ENCODE peak calls at places on chromosomes 16 and 17, in nine cellular contexts. V is psoas muscle; O is prostate gland; X is effector memory CD4-positive, alpha-beta T cell; L is A549; Y is HCT116; P is MM.1S; W is pancreas; M is neuronal stem cell. B is an unnamed sample.

GRCh38 chr16:87203060-87203656 is 114.0 kb downstream of the C16orf95 start:
- DNase-seq in V (peak; percentile 60), O (no peak), X (no peak), L (peak; percentile 91), Y (peak; percentile 85), P (peak; percentile 49), W (no peak), M (peak; percentile 64), B (peak; percentile 76)

GRCh38 chr17:4785311-4786110 is 653 bp downstream of the VMO1 start:
- DNase-seq in V (peak; percentile 51), O (no peak), X (no peak), L (no peak), Y (no peak), P (no peak), W (no peak), M (no peak), B (no peak)

GRCh38 chr17:73632513-73632912 is 11.7 kb downstream of the SDK2 start:
- DNase-seq in V (no peak), O (no peak), X (no peak), L (no peak), Y (no peak), P (no peak), W (no peak), M (no peak), B (no peak)

GRCh38 chr16:53224932-53225533 is 170.2 kb downstream of the CHD9 start:
- DNase-seq in V (no peak), O (no peak), X (no peak), L (no peak), Y (no peak), P (peak; percentile 19), W (no peak), M (no peak), B (no peak)

GRCh38 chr16:28090646-28091377 is 27.3 kb upstream of the GSG1L start:
- DNase-seq in V (no peak), O (no peak), X (no peak), L (no peak), Y (no peak), P (no peak), W (no peak), M (no peak), B (peak; percentile 23)

GRCh38 chr17:57862990-57863667 is 13.3 kb upstream of the MRPS23 start:
- DNase-seq in V (no peak), O (no peak), X (no peak), L (no peak), Y (no peak), P (no peak), W (no peak), M (no peak), B (no peak)

GRCh38 chr16:46845952-46846351 is 15.0 kb upstream of the C16orf87 start:
- DNase-seq in V (no peak), O (no peak), X (no peak), L (no peak), Y (no peak), P (no peak), W (no peak), M (no peak), B (no peak)

GRCh38 chr17:74532115-74532514 is 840 bp upstream of the CD300LB start:
- DNase-seq in V (no peak), O (no peak), X (no peak), L (no peak), Y (no peak), P (peak; percentile 34), W (no peak), M (no peak), B (no peak)

GRCh38 chr17:416293-417206 is 63.9 kb upstream of the RPH3AL start:
- DNase-seq in V (no peak), O (no peak), X (no peak), L (no peak), Y (no peak), P (peak; percentile 49), W (no peak), M (no peak), B (no peak)

GRCh38 chr17:48022906-48023305 is 14.7 kb downstream of the COPZ2 start:
- DNase-seq in V (no peak), O (no peak), X (no peak), L (no peak), Y (no peak), P (no peak), W (no peak), M (no peak), B (no peak)

GRCh38 chr16:67930678-67931211 is 917 bp downstream of the CTRL start:
- DNase-seq in V (peak; percentile 54), O (no peak), X (no peak), L (no peak), Y (no peak), P (no peak), W (peak; percentile 51), M (no peak), B (no peak)

GRCh38 chr17:78818932-78819331 is 21.7 kb downstream of the USP36 start:
- DNase-seq in V (peak; percentile 30), O (no peak), X (peak; percentile 60), L (no peak), Y (no peak), P (no peak), W (no peak), M (no peak), B (no peak)

GRCh38 chr17:35460354-35460851 is 11.8 kb upstream of the SLFN13 start:
- DNase-seq in V (peak; percentile 55), O (peak; percentile 39), X (peak; percentile 64), L (peak; percentile 41), Y (peak; percentile 15), P (peak; percentile 95), W (peak; percentile 68), M (peak; percentile 50), B (no peak)

GRCh38 chr17:40910441-40910841 is 25.4 kb upstream of the KRT20 start:
- DNase-seq in V (no peak), O (peak; percentile 48), X (no peak), L (no peak), Y (no peak), P (peak; percentile 18), W (no peak), M (no peak), B (peak; percentile 77)

GRCh38 chr16:77767211-77767610 is 21.2 kb upstream of the VAT1L start:
- DNase-seq in V (no peak), O (no peak), X (no peak), L (no peak), Y (no peak), P (no peak), W (no peak), M (no peak), B (peak; percentile 32)

GRCh38 chr17:41802961-41803682 is 8.6 kb downstream of the P3H4 start:
- DNase-seq in V (no peak), O (no peak), X (no peak), L (no peak), Y (no peak), P (no peak), W (no peak), M (no peak), B (no peak)

GRCh38 chr17:14833201-14833773 is 431.8 kb downstream of the PMP22 start:
- DNase-seq in V (no peak), O (no peak), X (no peak), L (no peak), Y (no peak), P (no peak), W (no peak), M (no peak), B (peak; percentile 7)

GRCh38 chr17:27558842-27559505 is 72.0 kb upstream of the LGALS9 start:
- DNase-seq in V (no peak), O (no peak), X (no peak), L (no peak), Y (no peak), P (no peak), W (no peak), M (no peak), B (no peak)

GRCh38 chr17:60602385-60602742 is 2.4 kb downstream of the PPM1D start:
- DNase-seq in V (no peak), O (no peak), X (no peak), L (no peak), Y (no peak), P (no peak), W (no peak), M (no peak), B (no peak)

GRCh38 chr17:3750926-3751325 is 27.2 kb downstream of the HASPIN start:
- DNase-seq in V (no peak), O (no peak), X (peak; percentile 36), L (no peak), Y (no peak), P (peak; percentile 34), W (no peak), M (no peak), B (no peak)
- H3K4me3 ChIP-seq in V (no peak overlapping the region), O (no peak overlapping the region), X (no peak overlapping the region), L (no peak overlapping the region), Y (no peak overlapping the region), P (no peak overlapping the region), W (no peak overlapping the region), M (no peak overlapping the region), B (no peak overlapping the region)

DNA sequence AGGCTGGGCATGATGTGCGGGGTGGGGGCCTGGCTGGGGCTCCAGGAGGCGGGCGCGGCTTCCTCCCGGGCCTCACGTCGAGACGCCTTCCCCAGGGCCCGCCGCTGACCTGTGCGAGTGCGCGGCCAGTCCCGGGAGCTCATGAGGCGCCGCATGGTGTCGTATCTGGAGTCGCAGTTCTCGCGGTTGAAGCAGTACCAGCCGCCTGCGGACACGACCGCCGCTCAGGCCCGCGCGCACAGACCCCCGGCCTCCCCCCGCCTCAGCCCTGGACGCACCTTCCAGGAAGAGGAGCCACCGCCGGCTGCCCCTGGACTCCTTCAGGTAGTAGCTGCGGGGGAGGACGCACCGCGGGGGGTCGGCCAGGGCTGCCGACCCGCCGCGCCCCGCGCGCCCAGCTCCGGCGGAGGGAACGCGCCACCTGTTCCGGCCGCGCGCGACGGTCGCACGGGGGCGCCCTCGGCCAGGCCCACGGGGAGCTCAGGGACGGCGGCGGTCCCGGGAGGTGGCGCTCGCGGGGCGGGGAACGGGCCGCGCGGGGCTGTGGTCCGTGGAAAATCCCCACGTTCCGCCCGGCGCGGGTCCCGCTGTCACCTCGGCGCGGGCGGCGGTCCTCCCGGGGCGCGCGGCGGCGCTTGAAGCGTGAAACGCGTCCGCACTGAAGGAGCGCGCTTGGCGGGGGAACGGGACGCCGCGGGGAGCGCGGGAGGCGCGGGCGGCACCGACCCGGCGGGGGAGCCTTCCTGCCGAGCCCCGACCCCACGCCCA is 1.4 kb downstream of the NOTUM start:
- DNase-seq in V (peak; percentile 88), O (peak; percentile 53), X (peak; percentile 77), L (peak; percentile 55), Y (no peak), P (peak; percentile 52), W (peak; percentile 54), M (no peak), B (peak; percentile 29)
- H3K4me3 ChIP-seq in V (peak overlapping the region; percentile 66), O (peak overlapping the region; percentile 38), X (peak overlapping the region; percentile 45), L (peak overlapping the region; percentile 52), Y (peak overlapping the region; percentile 69), P (no peak overlapping the region), W (no peak overlapping the region), M (peak overlapping the region; percentile 12), B (peak overlapping the region; percentile 28)

DNA sequence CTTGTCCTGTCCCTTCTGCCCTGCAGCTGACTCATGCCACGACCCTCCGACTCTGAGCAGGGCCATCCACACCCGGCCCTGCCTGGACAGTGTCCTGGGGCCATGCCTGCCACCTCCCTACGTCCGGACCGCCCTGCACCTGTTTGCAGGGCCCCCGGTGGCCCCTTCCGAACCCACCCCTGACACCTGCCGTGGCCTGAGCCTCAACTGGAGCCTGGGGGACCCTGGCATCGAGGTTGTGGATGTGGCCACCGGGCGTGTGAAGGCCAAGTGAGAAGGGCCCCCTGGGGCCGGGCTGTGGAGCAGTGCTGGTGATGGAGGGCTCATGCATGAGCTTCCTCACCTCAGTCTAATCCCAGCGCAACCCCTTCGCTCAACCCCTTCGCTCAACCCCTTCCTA is 5.1 kb downstream of the ADAD2 start:
- DNase-seq in V (no peak), O (no peak), X (no peak), L (no peak), Y (no peak), P (no peak), W (no peak), M (no peak), B (no peak)
- H3K4me3 ChIP-seq in V (no peak overlapping the region), O (no peak overlapping the region), X (no peak overlapping the region), L (no peak overlapping the region), Y (no peak overlapping the region), P (no peak overlapping the region), W (no peak overlapping the region), M (no peak overlapping the region), B (no peak overlapping the region)

GRCh38 chr16:76502555-76502954 is 225.4 kb downstream of the CNTNAP4 start:
- DNase-seq in V (no peak), O (no peak), X (no peak), L (no peak), Y (no peak), P (no peak), W (no peak), M (no peak), B (no peak)
- H3K4me3 ChIP-seq in V (no peak overlapping the region), O (no peak overlapping the region), X (no peak overlapping the region), L (no peak overlapping the region), Y (no peak overlapping the region), P (no peak overlapping the region), W (no peak overlapping the region), M (no peak overlapping the region), B (no peak overlapping the region)

B was measured in fibroblast of the aortic adventitia.